ENCODE peak calls at places on chromosome 22, in ten cellular contexts. B is uterus; O is HCT116; Y is GM12865; J is CD8-positive, alpha-beta memory T cell; R is body of pancreas; M is mesenchymal stem cell; Q is neural progenitor cell; I is NT2/D1; Z is fibroblast of mammary gland. G is an unnamed sample.

GRCh38 chr22:26502688-26503561 is 9.3 kb downstream of the TFIP11 start:
- DNase-seq in Y (peak), Q (peak), J (peak), M (peak), O (no peak), B (no peak), R (no peak), I (no peak), Z (peak), G (no peak)

GRCh38 chr22:35033635-35034296 is 32.2 kb upstream of the ISX start:
- DNase-seq in B (no peak), Z (no peak), O (no peak), I (no peak), Y (no peak), M (no peak), R (no peak), J (no peak), Q (no peak), G (no peak)

GRCh38 chr22:29312218-29313125 is 3.0 kb downstream of the RASL10A start:
- DNase-seq in Q (no peak), O (no peak), B (no peak), Z (no peak), M (no peak), J (no peak), R (peak), I (no peak), Y (no peak), G (peak)

GRCh38 chr22:27835446-27835845 is 33.9 kb upstream of the MN1 start:
- DNase-seq in Z (no peak), M (peak), I (no peak), O (no peak), Y (no peak), J (no peak), R (no peak), Q (no peak), B (no peak), G (peak)

GRCh38 chr22:29166180-29166579 is 39.5 kb upstream of the EMID1 start:
- DNase-seq in B (no peak), R (no peak), J (no peak), O (no peak), Q (no peak), Y (peak), M (no peak), Z (no peak), I (no peak), G (peak)

GRCh38 chr22:23034621-23035556 is 35.4 kb upstream of the GNAZ start:
- DNase-seq in B (no peak), I (no peak), Q (no peak), M (no peak), Y (no peak), R (no peak), O (no peak), Z (no peak), J (no peak), G (no peak)

GRCh38 chr22:38881464-38881871 is 9.5 kb upstream of the CBX6 start:
- DNase-seq in Z (peak), R (peak), Y (no peak), B (peak), I (no peak), M (no peak), Q (no peak), J (no peak), O (no peak), G (peak)

GRCh38 chr22:20242393-20243175 is 25.5 kb downstream of the RTN4R start:
- DNase-seq in O (no peak), Z (no peak), Q (no peak), B (no peak), R (no peak), Y (no peak), M (no peak), J (no peak), I (no peak), G (no peak)

GRCh38 chr22:27199354-27199753 is 542.0 kb downstream of the MIAT start:
- DNase-seq in Q (no peak), J (no peak), M (no peak), I (no peak), Z (no peak), Y (no peak), O (no peak), B (no peak), R (no peak), G (no peak)

GRCh38 chr22:37842015-37842793 is 1.9 kb downstream of the ANKRD54 start:
- DNase-seq in I (no peak), J (no peak), M (no peak), B (no peak), Q (no peak), Y (no peak), O (no peak), R (peak), Z (no peak), G (no peak)

GRCh38 chr22:35944458-35944857 is 84.2 kb downstream of the RBFOX2 start:
- DNase-seq in B (no peak), Y (no peak), Z (no peak), M (no peak), O (no peak), Q (no peak), I (no peak), R (no peak), J (no peak), G (no peak)

GRCh38 chr22:29342577-29343312 is 27.2 kb upstream of the RASL10A start:
- DNase-seq in Y (no peak), J (no peak), R (peak), O (no peak), I (no peak), Q (no peak), B (no peak), M (no peak), Z (no peak), G (no peak)

GRCh38 chr22:37172266-37173245 is 15.5 kb downstream of the C1QTNF6 start:
- DNase-seq in R (no peak), Z (no peak), B (no peak), O (no peak), Q (no peak), M (no peak), J (no peak), I (no peak), Y (no peak), G (peak)

GRCh38 chr22:40928657-40929056 is 22.5 kb upstream of the RBX1 start:
- DNase-seq in Z (no peak), B (no peak), R (no peak), J (no peak), Q (no peak), I (no peak), Y (no peak), O (no peak), M (no peak), G (no peak)

GRCh38 chr22:39985383-39986045 is 9.2 kb upstream of the FAM83F start:
- DNase-seq in B (no peak), Y (peak), I (no peak), Z (no peak), J (no peak), Q (no peak), M (no peak), O (no peak), R (no peak), G (no peak)

DNA sequence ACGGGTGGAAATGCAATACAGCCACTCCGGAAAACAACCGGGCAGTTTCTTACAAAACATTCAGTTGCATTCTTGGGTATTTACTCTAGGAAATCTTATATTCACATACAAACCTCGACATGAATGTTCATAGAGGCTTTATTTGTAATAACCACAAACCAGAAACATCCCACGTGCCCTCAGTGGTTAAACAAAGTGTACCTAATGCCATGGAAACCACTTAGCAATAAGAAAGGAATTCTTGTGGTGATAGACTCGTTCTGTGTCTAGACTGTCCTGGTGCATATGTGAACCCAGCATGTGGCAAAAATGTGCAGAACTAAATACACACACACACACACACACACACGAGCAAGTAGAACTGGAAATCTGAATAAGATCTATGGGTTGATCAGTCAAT is 1073.3 kb downstream of the TBC1D22A start:
- DNase-seq in O (peak), I (no peak), J (no peak), B (no peak), Z (peak), Y (no peak), R (no peak), M (peak), Q (no peak), G (no peak)
- H3K4me3 ChIP-seq in O (no peak), I (no peak), J (no peak), B (no peak), Z (no peak), Y (no peak), R (no peak), M (no peak), Q (no peak), G (no peak)

GRCh38 chr22:31085928-31086327 is 4.8 kb downstream of the SMTN start:
- DNase-seq in R (no peak), Z (no peak), I (no peak), Q (no peak), M (no peak), O (no peak), J (no peak), B (no peak), Y (no peak), G (peak)
- H3K4me3 ChIP-seq in R (no peak), Z (no peak), I (no peak), Q (no peak), M (peak), O (peak), J (no peak), B (peak), Y (no peak), G (peak)

GRCh38 chr22:31491218-31491962 is 1.7 kb upstream of the EIF4ENIF1 start:
- DNase-seq in I (no peak), R (no peak), M (no peak), Z (no peak), B (no peak), O (no peak), Y (no peak), Q (peak), J (no peak), G (no peak)

GRCh38 chr22:31490496-31490925 is 869 bp upstream of the EIF4ENIF1 start:
- DNase-seq in O (peak), M (peak), J (peak), Y (peak), B (peak), Q (peak), I (no peak), Z (peak), R (peak), G (no peak)

GRCh38 chr22:31488346-31488883 is 1.2 kb downstream of the EIF4ENIF1 start:
- DNase-seq in I (no peak), Z (no peak), J (no peak), M (no peak), R (no peak), B (no peak), Q (no peak), O (no peak), Y (peak), G (no peak)

GRCh38 chr22:31488988-31489617 is 539 bp downstream of the EIF4ENIF1 start:
- DNase-seq in R (peak), J (peak), B (peak), O (no peak), I (no peak), Z (no peak), Q (peak), Y (peak), M (peak), G (peak)

GRCh38 chr22:31489632-31490495 is at the start of gene EIF4ENIF1:
- DNase-seq in Z (peak), B (peak), O (peak), Q (peak), R (peak), M (peak), Y (peak), I (peak), J (peak), G (peak)
- H3K4me3 ChIP-seq in Z (peak), B (peak), O (peak), Q (peak), R (peak), M (peak), Y (peak), I (peak), J (peak), G (peak)

DNA sequence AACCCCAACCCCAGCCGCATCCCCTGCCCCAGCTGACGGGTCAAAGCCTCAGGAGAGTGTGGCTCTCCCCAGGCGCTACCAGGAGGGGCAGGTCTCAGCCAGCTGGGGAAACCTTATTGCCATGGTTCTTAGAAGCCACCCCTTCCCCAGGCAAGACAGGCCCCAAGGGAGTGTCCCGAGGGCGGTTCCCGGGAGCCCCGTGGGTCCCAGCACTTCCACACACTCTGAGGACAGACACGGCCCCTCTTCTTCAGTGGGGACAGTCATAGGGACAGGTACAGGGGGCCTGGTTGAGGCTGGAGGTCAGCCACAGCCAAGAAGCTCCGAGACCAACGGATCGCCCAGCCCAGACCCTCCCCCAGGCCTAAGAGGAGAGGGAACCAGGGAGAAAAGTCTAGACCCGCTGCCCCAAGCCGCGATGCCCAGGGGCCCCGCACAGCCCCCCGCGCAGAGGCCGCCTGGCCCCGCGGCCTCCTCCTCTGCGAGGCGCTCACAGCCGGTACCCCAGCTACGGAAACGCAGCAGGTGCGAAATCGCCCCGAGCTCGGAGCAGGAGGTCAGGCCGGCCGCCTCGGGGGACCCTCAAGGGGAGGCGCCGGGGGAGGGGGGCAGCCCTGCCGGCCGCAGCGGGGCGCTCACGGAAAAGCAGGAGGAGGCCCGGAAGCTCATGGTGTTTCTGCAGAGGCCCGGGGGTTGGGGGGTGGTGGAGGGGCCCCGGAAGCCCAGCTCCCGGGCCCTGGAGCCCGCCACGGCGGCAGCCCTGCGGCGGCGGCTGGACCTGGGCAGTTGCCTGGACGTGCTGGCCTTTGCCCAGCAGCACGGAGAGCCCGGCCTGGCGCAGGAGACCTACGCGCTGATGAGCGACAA is 2.6 kb downstream of the KLHDC7B start:
- DNase-seq in Z (no peak), J (peak), Q (no peak), I (no peak), Y (no peak), O (no peak), B (no peak), M (no peak), R (peak), G (no peak)
- H3K4me3 ChIP-seq in Z (no peak), J (peak), Q (no peak), I (no peak), Y (no peak), O (no peak), B (no peak), M (no peak), R (no peak), G (peak)

DNA sequence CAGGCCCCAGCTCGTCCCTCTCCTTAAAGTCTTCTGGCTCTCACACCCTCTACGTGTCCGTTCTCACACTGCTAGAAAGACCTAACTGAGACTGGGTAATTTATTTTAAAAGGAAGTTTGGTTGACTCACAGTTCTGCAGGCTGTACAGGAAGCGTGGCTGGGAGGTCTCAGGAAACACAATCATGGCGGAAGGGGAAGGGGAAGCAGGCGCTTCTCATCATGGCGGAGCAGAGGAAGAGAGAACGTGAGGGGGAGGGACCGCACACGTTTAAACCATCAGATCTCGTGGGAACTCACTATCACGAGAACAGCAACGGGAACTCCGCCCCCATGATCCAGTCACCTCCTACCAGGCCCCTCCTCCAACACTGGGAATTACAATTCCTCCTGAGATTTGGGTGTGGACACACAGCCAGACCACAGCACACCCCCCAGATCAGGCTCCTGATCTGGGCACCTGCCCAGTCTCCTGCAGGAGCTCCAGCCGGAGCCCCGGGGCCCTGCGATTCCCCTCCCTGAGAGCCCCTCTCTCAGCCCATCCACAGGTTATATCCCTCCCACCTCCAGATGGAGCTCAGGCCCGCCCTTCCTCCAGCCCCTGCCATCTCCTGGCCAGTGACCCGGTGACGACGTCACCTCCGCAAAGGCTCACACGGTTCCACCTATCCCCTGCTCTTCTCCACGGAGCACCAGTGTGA is 170.2 kb downstream of the BRD1 start:
- DNase-seq in J (peak), M (no peak), I (no peak), Z (no peak), B (peak), Q (no peak), O (peak), R (no peak), Y (peak), G (no peak)
- H3K4me3 ChIP-seq in J (peak), M (no peak), I (no peak), Z (no peak), B (peak), Q (no peak), O (peak), R (no peak), Y (peak), G (peak)

DNA sequence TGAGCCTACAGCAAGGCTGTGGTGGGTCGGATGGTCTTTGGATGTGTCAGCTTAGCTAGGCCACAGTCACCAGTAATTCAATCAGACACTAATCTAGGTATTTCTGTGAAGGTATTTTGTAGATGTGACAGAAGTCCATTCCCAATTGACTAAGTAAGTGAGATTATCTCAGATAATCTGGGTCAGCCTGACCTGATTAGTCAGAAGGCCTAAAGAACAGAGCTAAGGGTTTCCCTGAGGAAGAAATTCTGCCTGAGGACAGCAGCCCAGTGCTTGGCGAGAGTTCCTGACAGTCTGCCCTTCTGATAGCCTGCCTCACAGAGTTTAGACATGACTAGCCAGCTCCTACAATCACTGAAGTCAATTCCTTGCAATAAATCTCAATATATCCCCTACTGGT is 28.7 kb downstream of the GUCD1 start:
- DNase-seq in Z (no peak), Y (no peak), M (no peak), B (no peak), Q (no peak), J (no peak), O (no peak), R (no peak), I (no peak), G (no peak)
- H3K4me3 ChIP-seq in Z (no peak), Y (no peak), M (no peak), B (no peak), Q (no peak), J (no peak), O (no peak), R (no peak), I (no peak), G (no peak)

DNA sequence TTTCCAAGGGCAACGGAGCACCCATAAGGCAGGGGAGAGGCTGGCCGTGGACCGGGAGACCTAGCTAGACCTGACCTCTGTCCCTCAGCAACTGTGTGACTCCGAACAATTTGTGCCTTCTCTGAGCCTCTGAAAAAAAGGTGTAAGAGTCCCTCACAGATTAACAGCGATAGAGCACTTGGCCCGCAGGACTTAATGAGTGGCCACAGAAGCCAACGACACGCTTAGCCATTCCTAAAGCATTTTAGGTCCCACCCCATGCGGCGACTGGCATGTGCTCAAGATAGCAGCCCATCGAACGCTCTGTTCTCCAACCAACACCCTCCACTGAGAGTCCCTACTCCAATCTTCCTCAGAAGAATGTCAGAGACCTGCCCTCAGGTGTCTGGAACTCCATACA is 1.5 kb downstream of the SULT4A1 start:
- DNase-seq in O (no peak), R (no peak), J (no peak), B (no peak), M (no peak), I (no peak), Z (no peak), Y (no peak), Q (no peak), G (no peak)
- H3K4me3 ChIP-seq in O (peak), R (no peak), J (no peak), B (no peak), M (no peak), I (peak), Z (no peak), Y (no peak), Q (peak), G (no peak)

DNA sequence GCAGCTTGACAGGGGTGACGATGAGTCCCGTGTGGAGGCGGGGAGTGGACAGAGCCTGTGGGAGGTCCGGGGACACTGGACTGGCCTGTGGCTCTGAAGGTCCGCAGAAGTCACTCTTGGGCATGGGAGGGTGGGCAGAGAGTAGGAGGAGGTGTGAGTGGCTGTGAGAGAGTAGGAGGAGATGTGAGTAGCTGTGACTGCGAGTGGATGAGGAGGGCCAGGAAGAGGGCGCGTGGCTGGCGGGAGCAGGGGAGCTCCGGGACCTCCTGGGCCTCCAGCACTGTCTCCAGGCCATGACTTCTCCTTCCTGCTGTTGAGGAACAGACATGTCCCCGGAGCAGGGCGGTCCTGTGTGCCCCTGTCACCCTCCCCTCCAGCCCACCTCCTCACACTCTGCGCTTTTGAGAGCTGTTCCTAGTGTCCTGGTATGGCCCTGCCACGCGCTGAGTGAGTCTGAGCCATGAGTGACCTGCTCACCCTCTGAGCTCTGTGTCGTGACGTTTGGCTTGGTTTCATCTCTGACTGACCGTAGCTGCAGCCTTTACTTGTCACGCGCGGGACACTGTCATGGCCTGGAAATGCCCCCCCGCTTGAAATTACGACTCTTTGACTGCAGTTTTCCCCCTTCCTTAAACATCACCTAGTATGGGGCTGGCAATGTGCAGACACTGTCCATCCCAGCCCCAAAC is 391.5 kb downstream of the TBC1D22A start:
- DNase-seq in R (no peak), I (no peak), M (no peak), B (no peak), J (no peak), O (no peak), Q (no peak), Z (no peak), Y (no peak), G (no peak)
- H3K4me3 ChIP-seq in R (no peak), I (no peak), M (peak), B (peak), J (no peak), O (no peak), Q (no peak), Z (peak), Y (no peak), G (peak)